ENCODE peak calls at places on chromosomes 3 and 15, in eight cellular contexts. C is activated T-cell treated with anti-CD3 and anti-CD28 coated beads, Interleukin-2, amount 50 U/mL, for 4 hours; Y is COR-L47; G is cardiac fibroblast; M is stimulated activated CD4-positive, alpha-beta T cell treated with anti-CD3 and anti-CD28 coated beads, Interleukin-12 subunit alpha, Interleukin-12 subunit beta, amount 100 ng/mL, for 4 hours; J is NAMALWA; P is A172; S is neuronal stem cell. W is an unnamed sample.

GRCh38 chr3:41202834-41203345 is 3.6 kb downstream of the CTNNB1 start:
- DNase-seq in C (no peak), Y (no peak), G (peak), M (no peak), J (peak), P (peak), S (no peak), W (peak)

GRCh38 chr3:195040094-195040493 is 230.9 kb downstream of the XXYLT1 start:
- DNase-seq in C (no peak), Y (no peak), G (no peak), M (no peak), J (no peak), P (no peak), S (no peak), W (no peak)

GRCh38 chr15:20358066-20358780 is 183.4 kb downstream of the GOLGA6L6 start:
- DNase-seq in C (no peak), Y (no peak), G (no peak), M (no peak), J (no peak), P (no peak), S (no peak), W (no peak)

GRCh38 chr15:85354432-85354831 is 26.0 kb upstream of the AKAP13 start:
- DNase-seq in C (no peak), Y (no peak), G (peak), M (no peak), J (no peak), P (peak), S (no peak), W (no peak)

GRCh38 chr3:107206141-107206540 is 171.1 kb upstream of the CCDC54 start:
- DNase-seq in C (no peak), Y (peak), G (peak), M (no peak), J (peak), P (peak), S (peak), W (no peak)

GRCh38 chr15:101047301-101047781 is 128.2 kb downstream of the LRRK1 start:
- DNase-seq in C (no peak), Y (no peak), G (no peak), M (no peak), J (no peak), P (no peak), S (no peak), W (no peak)

GRCh38 chr15:38992541-38993334 is 428.1 kb upstream of the RASGRP1 start:
- DNase-seq in C (no peak), Y (no peak), G (no peak), M (no peak), J (no peak), P (no peak), S (no peak), W (no peak)

GRCh38 chr3:79864077-79864476 is 96.3 kb upstream of the ROBO1 start:
- DNase-seq in C (no peak), Y (no peak), G (no peak), M (no peak), J (no peak), P (no peak), S (no peak), W (no peak)

GRCh38 chr3:154887869-154888268 is 192.2 kb upstream of the MME start:
- DNase-seq in C (no peak), Y (no peak), G (no peak), M (no peak), J (no peak), P (no peak), S (no peak), W (no peak)

GRCh38 chr15:101172421-101173097 is 79.3 kb downstream of the CHSY1 start:
- DNase-seq in C (no peak), Y (no peak), G (no peak), M (no peak), J (no peak), P (no peak), S (no peak), W (no peak)

GRCh38 chr3:149621218-149622005 is 36.4 kb downstream of the WWTR1 start:
- DNase-seq in C (no peak), Y (no peak), G (peak), M (no peak), J (no peak), P (peak), S (no peak), W (no peak)

GRCh38 chr15:63369296-63369695 is 12.3 kb downstream of the CA12 start:
- DNase-seq in C (no peak), Y (no peak), G (no peak), M (no peak), J (peak), P (no peak), S (no peak), W (no peak)

GRCh38 chr15:75620776-75621536 is 4.6 kb downstream of the SNUPN start:
- DNase-seq in C (peak), Y (no peak), G (peak), M (no peak), J (no peak), P (peak), S (no peak), W (no peak)

GRCh38 chr3:129577356-129577755 is 29.1 kb downstream of the PLXND1 start:
- DNase-seq in C (no peak), Y (peak), G (no peak), M (no peak), J (peak), P (no peak), S (no peak), W (peak)

GRCh38 chr3:99883693-99884092 is 66.0 kb downstream of the CMSS1 start:
- DNase-seq in C (no peak), Y (no peak), G (no peak), M (no peak), J (no peak), P (no peak), S (no peak), W (no peak)

GRCh38 chr3:113660901-113661300 is 35.5 kb downstream of the USF3 start:
- DNase-seq in C (no peak), Y (no peak), G (no peak), M (no peak), J (peak), P (no peak), S (no peak), W (no peak)

GRCh38 chr15:97806731-97807130 is 153.8 kb upstream of the ARRDC4 start:
- DNase-seq in C (no peak), Y (no peak), G (no peak), M (no peak), J (no peak), P (no peak), S (no peak), W (no peak)

GRCh38 chr3:53944019-53944418 is 52.4 kb upstream of the SELENOK start:
- DNase-seq in C (no peak), Y (no peak), G (no peak), M (no peak), J (no peak), P (no peak), S (no peak), W (no peak)

GRCh38 chr15:82540984-82541431 is 751 bp upstream of the RPS17 start:
- DNase-seq in C (no peak), Y (no peak), G (no peak), M (no peak), J (no peak), P (no peak), S (peak), W (no peak)

GRCh38 chr3:117788086-117788485 is 1078.5 kb downstream of the TUSC7 start:
- DNase-seq in C (no peak), Y (no peak), G (peak), M (no peak), J (no peak), P (no peak), S (no peak), W (no peak)

GRCh38 chr3:168996622-168997021 is 666.9 kb downstream of the MECOM start:
- DNase-seq in C (no peak), Y (no peak), G (peak), M (no peak), J (peak), P (no peak), S (no peak), W (no peak)

GRCh38 chr3:21620511-21621395 is 130.3 kb downstream of the ZNF385D start:
- DNase-seq in C (no peak), Y (no peak), G (no peak), M (no peak), J (no peak), P (no peak), S (no peak), W (no peak)

GRCh38 chr3:128878556-128879124 is 780 bp upstream of the ACAD9 start:
- DNase-seq in C (no peak), Y (no peak), G (peak), M (peak), J (peak), P (peak), S (no peak), W (peak)

GRCh38 chr3:162769559-162769958 is 1273.0 kb downstream of the OTOL1 start:
- DNase-seq in C (no peak), Y (no peak), G (peak), M (no peak), J (no peak), P (peak), S (no peak), W (no peak)

GRCh38 chr15:43777293-43777819 is 590 bp upstream of the ELL3 start:
- DNase-seq in C (peak), Y (peak), G (peak), M (peak), J (peak), P (peak), S (peak), W (peak)

GRCh38 chr15:60396560-60396963 is 1.2 kb downstream of the ANXA2 start:
- DNase-seq in C (no peak), Y (no peak), G (peak), M (no peak), J (no peak), P (no peak), S (no peak), W (no peak)

GRCh38 chr3:186705882-186706780 is 11.0 kb upstream of the KNG1 start:
- DNase-seq in C (no peak), Y (no peak), G (no peak), M (no peak), J (no peak), P (no peak), S (no peak), W (no peak)

GRCh38 chr3:86416334-86416733 is 574.6 kb downstream of the VGLL3 start:
- DNase-seq in C (no peak), Y (no peak), G (no peak), M (no peak), J (no peak), P (peak), S (no peak), W (no peak)

GRCh38 chr3:119643528-119643927 is 16.9 kb downstream of the POPDC2 start:
- DNase-seq in C (no peak), Y (no peak), G (peak), M (no peak), J (no peak), P (peak), S (no peak), W (no peak)

GRCh38 chr15:98983333-98983732 is 24.3 kb downstream of the PGPEP1L start:
- DNase-seq in C (no peak), Y (no peak), G (peak), M (no peak), J (no peak), P (peak), S (no peak), W (no peak)

GRCh38 chr3:105254154-105254553 is 112.6 kb upstream of the ALCAM start:
- DNase-seq in C (no peak), Y (no peak), G (no peak), M (no peak), J (no peak), P (no peak), S (no peak), W (peak)

GRCh38 chr15:93835378-93835777 is 396.0 kb upstream of the MCTP2 start:
- DNase-seq in C (no peak), Y (no peak), G (no peak), M (no peak), J (no peak), P (no peak), S (no peak), W (no peak)

GRCh38 chr3:107985496-107985895 is 105.3 kb downstream of the CD47 start:
- DNase-seq in C (peak), Y (no peak), G (peak), M (no peak), J (no peak), P (peak), S (no peak), W (no peak)

GRCh38 chr3:14773691-14774128 is 45.1 kb upstream of the FGD5 start:
- DNase-seq in C (no peak), Y (no peak), G (no peak), M (no peak), J (no peak), P (no peak), S (no peak), W (no peak)

GRCh38 chr3:12974316-12974715 is 98.9 kb downstream of the IQSEC1 start:
- DNase-seq in C (no peak), Y (no peak), G (no peak), M (no peak), J (no peak), P (no peak), S (no peak), W (no peak)

GRCh38 chr3:11507719-11508118 is 136.0 kb downstream of the VGLL4 start:
- DNase-seq in C (no peak), Y (no peak), G (peak), M (no peak), J (peak), P (no peak), S (no peak), W (no peak)

GRCh38 chr3:26712211-26713026 is 89.8 kb downstream of the LRRC3B start:
- DNase-seq in C (no peak), Y (peak), G (peak), M (no peak), J (peak), P (peak), S (peak), W (peak)

GRCh38 chr3:152635354-152635753 is 199.6 kb upstream of the P2RY1 start:
- DNase-seq in C (no peak), Y (no peak), G (no peak), M (no peak), J (no peak), P (no peak), S (no peak), W (no peak)

W was measured in NCI-H510A treated with DMSO at 0.1 percent for 48 hours.